ENCODE peak calls at places on chromosomes 13 and 19, in six cellular contexts. J is progenitor cell of endocrine pancreas, M is cardiac muscle cell, Y is endodermal cell, K is tibial nerve, W is fibroblast of pulmonary artery. D is an unnamed sample.

GRCh38 chr13:80341098-80341701 is at the start of gene SPRY2:
- DNase-seq in Y (peak; percentile 97), J (peak; percentile 88), M (peak; percentile 98), K (peak; percentile 91), W (peak; percentile 98), D (peak; percentile 97)

GRCh38 chr13:94813920-94814500 is 101.7 kb upstream of the SOX21 start:
- DNase-seq in W (no peak), Y (no peak), K (no peak), J (no peak), M (no peak), D (no peak)

GRCh38 chr13:103540394-103540793 is 474.2 kb upstream of the SLC10A2 start:
- DNase-seq in W (no peak), J (no peak), K (no peak), Y (no peak), M (no peak), D (no peak)

GRCh38 chr19:2064788-2065524 is 13.9 kb upstream of the MKNK2 start:
- DNase-seq in K (no peak), M (no peak), Y (no peak), J (no peak), W (no peak), D (peak; percentile 88)

GRCh38 chr19:14022469-14022868 is 5.5 kb upstream of the RLN3 start:
- DNase-seq in J (no peak), K (no peak), Y (no peak), M (peak; percentile 55), W (peak; percentile 32), D (no peak)

GRCh38 chr13:99151516-99151915 is 49.1 kb upstream of the UBAC2 start:
- DNase-seq in Y (no peak), J (no peak), K (no peak), M (peak; percentile 54), W (peak; percentile 63), D (no peak)

GRCh38 chr19:13817615-13818371 is 22.6 kb downstream of the ZSWIM4 start:
- DNase-seq in K (no peak), J (peak; percentile 51), M (no peak), W (no peak), Y (peak; percentile 98), D (peak; percentile 87)

GRCh38 chr13:30408319-30409101 is 13.8 kb upstream of the UBE2L5 start:
- DNase-seq in J (peak; percentile 94), W (peak; percentile 91), K (peak; percentile 90), M (peak; percentile 96), Y (peak; percentile 99), D (peak; percentile 97)

GRCh38 chr13:37492061-37492460 is 106.5 kb downstream of the POSTN start:
- DNase-seq in W (peak; percentile 22), J (no peak), Y (no peak), M (no peak), K (no peak), D (no peak)

GRCh38 chr13:44359983-44360375 is 13.6 kb upstream of the SERP2 start:
- DNase-seq in J (no peak), K (no peak), Y (no peak), W (no peak), M (no peak), D (no peak)

GRCh38 chr19:24159707-24160106 is 72.7 kb downstream of the ZNF254 start:
- DNase-seq in K (no peak), M (peak; percentile 4), Y (peak; percentile 37), J (no peak), W (peak; percentile 24), D (no peak)

GRCh38 chr13:110306960-110307696 is at the start of the genes COL4A1 and COL4A2:
- DNase-seq in K (peak; percentile 64), M (peak; percentile 83), W (peak; percentile 82), J (peak; percentile 64), Y (peak; percentile 90), D (peak; percentile 94)

GRCh38 chr13:50846861-50847475 is 3.5 kb upstream of the DLEU7 start:
- DNase-seq in W (no peak), Y (no peak), J (no peak), K (no peak), M (no peak), D (no peak)

GRCh38 chr19:15633122-15633521 is 7.6 kb upstream of the CYP4F3 start:
- DNase-seq in J (no peak), W (no peak), Y (no peak), K (no peak), M (no peak), D (no peak)

GRCh38 chr13:27186295-27186694 is 14.7 kb upstream of the USP12 start:
- DNase-seq in J (no peak), W (no peak), Y (no peak), M (no peak), K (no peak), D (no peak)

GRCh38 chr19:28940751-28941500 is 272.0 kb downstream of the UQCRFS1 start:
- DNase-seq in J (no peak), Y (peak; percentile 16), K (no peak), W (peak; percentile 75), M (peak; percentile 80), D (no peak)

GRCh38 chr13:50615234-50615633 is 228.3 kb downstream of the DLEU7 start:
- DNase-seq in W (no peak), K (no peak), J (no peak), Y (no peak), M (no peak), D (no peak)

GRCh38 chr19:13094771-13095392 is 7.8 kb downstream of the LYL1 start:
- DNase-seq in Y (peak; percentile 85), K (no peak), M (no peak), W (no peak), J (no peak), D (no peak)

GRCh38 chr13:95924389-95924994 is 128.7 kb downstream of the UGGT2 start:
- DNase-seq in J (no peak), W (peak; percentile 90), M (peak; percentile 88), Y (peak; percentile 57), K (no peak), D (no peak)

GRCh38 chr13:44040070-44040753 is 160.5 kb downstream of the LACC1 start:
- DNase-seq in Y (no peak), M (peak; percentile 60), K (no peak), W (peak; percentile 53), J (no peak), D (no peak)

GRCh38 chr13:103255587-103256301 is 189.5 kb upstream of the SLC10A2 start:
- DNase-seq in M (no peak), J (no peak), Y (no peak), K (no peak), W (no peak), D (no peak)

GRCh38 chr19:39363909-39364457 is 21.8 kb downstream of the SAMD4B start:
- DNase-seq in K (peak; percentile 49), M (peak; percentile 30), J (no peak), Y (no peak), W (no peak), D (no peak)

GRCh38 chr13:21402586-21403307 is 56.4 kb downstream of the ZDHHC20 start:
- DNase-seq in J (no peak), M (peak; percentile 20), Y (no peak), W (peak; percentile 30), K (no peak), D (no peak)

GRCh38 chr19:14770136-14770535 is 8.2 kb downstream of the ADGRE2 start:
- DNase-seq in W (no peak), M (no peak), Y (no peak), K (no peak), J (no peak), D (no peak)

GRCh38 chr19:48674921-48675824 is 2.4 kb upstream of the NTN5 start:
- DNase-seq in W (peak; percentile 87), K (peak; percentile 93), M (peak; percentile 86), Y (peak; percentile 96), J (peak; percentile 70), D (peak; percentile 83)

DNA sequence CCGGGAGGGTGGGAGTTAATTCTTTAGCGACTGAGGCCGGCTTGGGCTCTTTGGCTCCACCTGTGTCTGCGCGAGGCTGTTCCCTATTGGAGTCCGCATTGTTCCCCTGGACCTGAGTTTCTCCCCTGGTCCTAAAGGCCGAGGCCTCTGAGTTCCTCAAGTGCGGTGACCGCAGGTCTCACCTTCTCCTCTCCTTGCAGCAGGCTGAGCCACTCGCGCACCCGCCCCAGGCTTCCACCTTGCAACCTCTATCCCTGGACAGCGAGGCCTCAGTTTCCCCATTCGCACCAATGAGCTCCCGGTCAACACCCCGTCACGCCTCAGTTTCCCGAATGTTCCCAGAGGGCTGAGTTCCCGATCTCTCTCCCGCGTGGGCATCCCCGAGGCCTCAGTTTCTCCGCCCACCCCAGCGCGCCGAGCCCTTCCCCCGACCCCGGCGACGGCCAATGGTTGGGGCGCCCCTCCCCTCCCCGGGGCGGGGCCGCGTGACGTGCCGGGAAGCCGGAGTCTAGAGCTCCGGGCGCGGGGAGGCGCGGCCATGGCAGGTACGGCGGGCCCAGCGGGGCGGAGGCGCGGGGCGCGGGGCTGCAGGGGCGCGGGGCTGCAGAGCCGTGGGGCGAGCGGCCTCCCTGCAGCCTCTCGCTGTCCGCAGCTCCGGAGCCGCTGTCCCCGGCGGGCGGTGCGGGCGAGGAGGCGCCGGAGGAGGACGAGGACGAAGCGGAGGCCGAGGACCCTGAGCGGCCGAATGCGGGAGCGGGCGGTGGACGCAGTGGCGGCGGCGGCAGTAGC is at the start of gene MPND:
- DNase-seq in K (peak; percentile 89), W (peak; percentile 75), Y (peak; percentile 96), M (peak; percentile 86), J (peak; percentile 87), D (peak; percentile 95)
- TF ChIP-seq CTCF in K (no peak), W (peak; percentile 27), Y (peak; percentile 62), M (peak; percentile 35), J (peak; percentile 42), D (no peak)

GRCh38 chr13:29104461-29104860 is 284.3 kb downstream of the MTUS2 start:
- DNase-seq in W (no peak), M (no peak), K (no peak), J (no peak), Y (no peak), D (no peak)

GRCh38 chr13:29103036-29103800 is 283.1 kb downstream of the MTUS2 start:
- DNase-seq in K (no peak), W (no peak), Y (no peak), M (no peak), J (no peak), D (no peak)

GRCh38 chr13:29106651-29107050 is 286.5 kb downstream of the MTUS2 start:
- DNase-seq in Y (no peak), K (no peak), M (no peak), J (no peak), W (no peak), D (no peak)

GRCh38 chr13:29110003-29110402 is 289.9 kb downstream of the MTUS2 start:
- DNase-seq in Y (no peak), K (no peak), M (no peak), W (no peak), J (no peak), D (no peak)

GRCh38 chr13:29105779-29106178 is 285.6 kb downstream of the MTUS2 start:
- DNase-seq in M (no peak), Y (peak; percentile 70), J (no peak), W (no peak), K (no peak), D (no peak)
- TF ChIP-seq CTCF in M (no peak), Y (peak; percentile 79), J (peak; percentile 45), W (no peak), K (no peak), D (no peak)

GRCh38 chr19:43124360-43124759 is 41.9 kb upstream of the PSG2 start:
- DNase-seq in K (no peak), M (no peak), W (no peak), Y (no peak), J (no peak), D (no peak)
- TF ChIP-seq CTCF in K (no peak), M (no peak), W (no peak), Y (no peak), J (no peak), D (no peak)

DNA sequence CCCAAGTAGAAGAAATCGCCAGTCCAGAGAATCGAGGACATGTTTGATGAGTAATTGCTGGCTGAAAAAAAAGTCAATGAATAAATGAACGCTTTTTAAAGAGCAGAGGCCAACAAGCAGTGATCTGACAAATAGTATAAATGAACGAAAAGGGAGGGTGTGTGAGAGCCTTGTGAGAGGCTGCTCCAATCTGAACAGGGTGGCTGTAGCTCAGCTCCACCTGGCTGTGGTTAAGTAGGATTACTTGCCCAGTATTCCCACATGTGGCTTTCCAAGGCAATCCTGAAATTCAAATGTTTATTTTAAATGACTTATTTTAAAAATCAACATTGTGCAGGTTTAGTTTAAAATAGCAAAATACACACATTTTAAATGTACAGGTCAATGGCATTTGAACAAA is 117.0 kb downstream of the TSHZ3 start:
- DNase-seq in Y (no peak), W (no peak), M (no peak), J (no peak), K (no peak), D (no peak)
- TF ChIP-seq CTCF in Y (peak; percentile 73), W (no peak), M (no peak), J (peak; percentile 25), K (no peak), D (no peak)